ENCODE peak calls at places on chromosomes 12 and 14, in five cellular contexts. H is Kasumi-1; C is activated CD4-positive, CD25-positive, alpha-beta regulatory T cell treated with anti-CD3 and anti-CD28 coated beads, Interleukin-2, amount 50 U/mL, for 16 hours; T is osteocyte; V is NCI-H2171 treated with DMSO at 0.1 percent for 48 hours. I is an unnamed sample.

GRCh38 chr14:99322731-99323599 is 51.0 kb upstream of the BCL11B start:
- DNase-seq in H (no peak), C (no peak), T (peak; percentile 77), V (no peak), I (no peak)

GRCh38 chr14:42023452-42023851 is 416.8 kb downstream of the LRFN5 start:
- DNase-seq in H (no peak), C (no peak), T (no peak), V (no peak), I (no peak)

GRCh38 chr14:60648169-60648933 is 926 bp downstream of the SIX1 start:
- DNase-seq in H (no peak), C (no peak), T (no peak), V (no peak), I (peak; percentile 54)

GRCh38 chr14:76812093-76812421 is 625 bp downstream of the ANGEL1 start:
- DNase-seq in H (no peak), C (no peak), T (no peak), V (no peak), I (peak; percentile 51)

GRCh38 chr12:19915392-19916192 is 452.7 kb upstream of the PDE3A start:
- DNase-seq in H (peak; percentile 21), C (no peak), T (no peak), V (no peak), I (no peak)

GRCh38 chr14:90717916-90718315 is 98.3 kb downstream of the TTC7B start:
- DNase-seq in H (no peak), C (no peak), T (peak; percentile 63), V (no peak), I (no peak)

GRCh38 chr12:94831081-94831747 is 172.3 kb downstream of the NDUFA12 start:
- DNase-seq in H (no peak), C (no peak), T (no peak), V (no peak), I (no peak)

GRCh38 chr14:99267871-99268775 is 3.9 kb downstream of the BCL11B start:
- DNase-seq in H (no peak), C (no peak), T (no peak), V (peak; percentile 59), I (no peak)

GRCh38 chr12:46419675-46420074 is 47.1 kb upstream of the SLC38A2 start:
- DNase-seq in H (no peak), C (no peak), T (no peak), V (no peak), I (no peak)

GRCh38 chr14:103081951-103082350 is 2.1 kb upstream of the LBHD2 start:
- DNase-seq in H (no peak), C (no peak), T (no peak), V (no peak), I (no peak)

I was measured in NCI-H524.